ENCODE peak calls at places on chromosomes 7 and 10, in seven cellular contexts. X is pancreas, F is HCT116, H is A549, C is left ventricle myocardium inferior, G is ascending aorta, P is HFF-Myc. K is an unnamed sample.

GRCh38 chr10:34811968-34812514 is 3.1 kb downstream of the PARD3 start:
- DNase-seq in G (no peak), P (no peak), X (no peak), F (no peak), H (no peak), C (no peak), K (no peak)

GRCh38 chr10:74868392-74868791 is 42.0 kb downstream of the KAT6B start:
- DNase-seq in P (no peak), C (no peak), X (no peak), G (no peak), H (no peak), F (no peak), K (no peak)

GRCh38 chr10:98276316-98276715 is 8.3 kb upstream of the LOXL4 start:
- DNase-seq in F (no peak), H (no peak), P (no peak), C (no peak), G (peak; percentile 35), X (no peak), K (no peak)

GRCh38 chr10:4131407-4132215 is 346.6 kb upstream of the KLF6 start:
- DNase-seq in F (no peak), X (no peak), G (no peak), P (peak; percentile 78), C (no peak), H (peak; percentile 10), K (peak; percentile 90)

GRCh38 chr7:31027161-31027965 is 24.7 kb upstream of the ADCYAP1R1 start:
- DNase-seq in C (peak; percentile 50), G (no peak), X (no peak), P (no peak), F (no peak), H (no peak), K (no peak)

GRCh38 chr10:451021-451471 is 238.4 kb downstream of the DIP2C start:
- DNase-seq in G (no peak), X (no peak), H (no peak), F (no peak), C (no peak), P (no peak), K (no peak)

GRCh38 chr10:31320179-31320597 is 1.2 kb downstream of the ZEB1 start:
- DNase-seq in P (no peak), X (peak; percentile 63), C (peak; percentile 56), G (peak; percentile 68), F (no peak), H (peak; percentile 43), K (no peak)

GRCh38 chr10:50855461-50855860 is 30.0 kb downstream of the A1CF start:
- DNase-seq in X (no peak), F (no peak), G (no peak), C (no peak), P (no peak), H (no peak), K (no peak)

GRCh38 chr10:126243976-126244375 is 144.3 kb downstream of the ADAM12 start:
- DNase-seq in P (no peak), H (no peak), C (no peak), G (no peak), X (no peak), F (no peak), K (peak; percentile 98)

GRCh38 chr10:132972986-132973902 is 30.9 kb upstream of the CFAP46 start:
- DNase-seq in G (no peak), C (peak; percentile 3), P (no peak), H (no peak), F (no peak), X (peak; percentile 50), K (no peak)

GRCh38 chr7:150481207-150481920 is 30.9 kb downstream of the GIMAP8 start:
- DNase-seq in P (no peak), H (no peak), X (no peak), G (no peak), C (no peak), F (no peak), K (no peak)

GRCh38 chr10:91603931-91604331 is 28.9 kb downstream of the PPP1R3C start:
- DNase-seq in C (no peak), X (no peak), F (no peak), P (no peak), H (peak; percentile 54), G (no peak), K (no peak)

GRCh38 chr10:52451817-52452216 is 137.7 kb downstream of the DKK1 start:
- DNase-seq in C (no peak), X (no peak), G (no peak), F (no peak), H (peak; percentile 75), P (no peak), K (peak; percentile 88)

GRCh38 chr7:130909881-130910672 is 176.1 kb upstream of the KLF14 start:
- DNase-seq in X (no peak), F (no peak), H (no peak), C (no peak), P (no peak), G (peak; percentile 7), K (no peak)

GRCh38 chr7:149720372-149721083 is 52.9 kb downstream of the ZNF467 start:
- DNase-seq in X (peak; percentile 82), G (peak; percentile 43), F (no peak), H (no peak), C (peak; percentile 90), P (no peak), K (no peak)

GRCh38 chr7:94649313-94649924 is 6.5 kb downstream of the SGCE start:
- DNase-seq in F (no peak), H (no peak), C (no peak), G (no peak), X (no peak), P (no peak), K (no peak)

GRCh38 chr7:74028321-74028812 is 394 bp downstream of the ELN start:
- DNase-seq in X (no peak), G (no peak), C (no peak), P (no peak), H (no peak), F (no peak), K (no peak)

GRCh38 chr7:74029991-74030415 is 2.0 kb downstream of the ELN start:
- DNase-seq in C (no peak), G (no peak), H (no peak), F (no peak), X (no peak), P (no peak), K (no peak)

GRCh38 chr7:74030861-74031260 is 2.9 kb downstream of the ELN start:
- DNase-seq in F (no peak), H (no peak), P (no peak), X (no peak), C (no peak), G (no peak), K (no peak)

GRCh38 chr7:74027683-74028320 is at the start of gene ELN:
- DNase-seq in P (no peak), C (peak; percentile 89), X (peak; percentile 76), H (no peak), F (no peak), G (peak; percentile 96), K (no peak)

GRCh38 chr7:74029094-74029785 is 1.3 kb downstream of the ELN start:
- DNase-seq in C (peak; percentile 46), P (no peak), G (no peak), F (no peak), H (no peak), X (no peak), K (no peak)
- H3K4me3 ChIP-seq in C (peak overlapping the region; percentile 74), P (no peak overlapping the region), G (peak overlapping the region; percentile 83), F (no peak overlapping the region), H (no peak overlapping the region), X (peak overlapping the region; percentile 42), K (peak overlapping the region; percentile 37)

GRCh38 chr7:44257618-44258422 is 57.0 kb downstream of the YKT6 start:
- DNase-seq in F (no peak), G (peak; percentile 96), X (no peak), H (peak; percentile 21), P (peak; percentile 77), C (peak; percentile 78), K (peak; percentile 57)
- H3K4me3 ChIP-seq in F (no peak overlapping the region), G (peak overlapping the region; percentile 10), X (no peak overlapping the region), H (no peak overlapping the region), P (no peak overlapping the region), C (no peak overlapping the region), K (no peak overlapping the region)

GRCh38 chr10:106525871-106526270 is 638.6 kb downstream of the SORCS1 start:
- DNase-seq in C (no peak), G (no peak), X (no peak), P (no peak), H (no peak), F (no peak), K (no peak)

DNA sequence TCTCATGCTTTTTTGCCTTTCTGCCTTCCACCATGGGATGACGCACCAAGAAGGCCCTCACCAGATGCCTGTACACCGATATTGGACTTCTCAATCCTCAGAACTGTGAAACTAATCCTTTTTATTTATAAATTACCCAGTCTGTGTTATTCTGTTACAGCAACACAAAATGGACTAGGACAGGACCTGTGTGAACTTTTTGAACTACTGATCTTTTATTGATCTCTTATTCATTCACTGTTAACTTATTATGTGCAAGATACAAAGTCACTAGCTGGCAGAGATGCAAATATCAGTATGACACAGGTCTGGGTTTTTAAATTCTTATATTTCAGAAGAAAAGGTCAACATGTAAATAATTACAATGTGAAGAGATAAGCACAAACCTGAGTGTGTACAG is 635.8 kb downstream of the SORCS1 start:
- DNase-seq in X (no peak), F (no peak), G (no peak), H (no peak), C (no peak), P (no peak), K (no peak)
- H3K4me3 ChIP-seq in X (no peak overlapping the region), F (no peak overlapping the region), G (no peak overlapping the region), H (no peak overlapping the region), C (no peak overlapping the region), P (no peak overlapping the region), K (no peak overlapping the region)

DNA sequence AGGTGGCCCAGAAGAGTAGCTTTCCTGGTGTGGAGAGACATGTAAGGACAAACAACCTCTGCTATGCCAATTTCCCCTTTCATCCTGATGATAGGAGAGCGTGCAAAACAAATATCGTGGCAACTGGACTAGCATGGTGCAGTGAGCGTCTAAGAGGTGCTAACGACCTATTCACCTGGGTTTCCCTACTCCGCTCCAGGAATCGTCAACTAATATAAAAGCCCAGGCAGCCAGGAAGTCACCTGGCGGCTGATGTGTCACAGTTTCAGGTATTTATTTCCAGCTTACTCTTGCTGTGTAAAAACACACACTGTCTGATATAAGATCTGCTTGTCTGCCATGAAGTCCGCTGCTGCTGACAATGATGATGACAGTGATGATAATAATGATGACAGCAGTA is 56.5 kb upstream of the EFCAB10 start:
- DNase-seq in F (no peak), P (no peak), X (no peak), H (no peak), C (no peak), G (no peak), K (no peak)
- H3K4me3 ChIP-seq in F (no peak overlapping the region), P (no peak overlapping the region), X (no peak overlapping the region), H (no peak overlapping the region), C (no peak overlapping the region), G (no peak overlapping the region), K (no peak overlapping the region)

GRCh38 chr7:68187549-68187948 is 1190.9 kb downstream of the TYW1 start:
- DNase-seq in P (no peak), G (no peak), F (no peak), C (no peak), H (no peak), X (no peak), K (no peak)

GRCh38 chr7:68186072-68186471 is 1189.4 kb downstream of the TYW1 start:
- DNase-seq in F (no peak), H (no peak), P (no peak), G (no peak), C (no peak), X (no peak), K (no peak)

DNA sequence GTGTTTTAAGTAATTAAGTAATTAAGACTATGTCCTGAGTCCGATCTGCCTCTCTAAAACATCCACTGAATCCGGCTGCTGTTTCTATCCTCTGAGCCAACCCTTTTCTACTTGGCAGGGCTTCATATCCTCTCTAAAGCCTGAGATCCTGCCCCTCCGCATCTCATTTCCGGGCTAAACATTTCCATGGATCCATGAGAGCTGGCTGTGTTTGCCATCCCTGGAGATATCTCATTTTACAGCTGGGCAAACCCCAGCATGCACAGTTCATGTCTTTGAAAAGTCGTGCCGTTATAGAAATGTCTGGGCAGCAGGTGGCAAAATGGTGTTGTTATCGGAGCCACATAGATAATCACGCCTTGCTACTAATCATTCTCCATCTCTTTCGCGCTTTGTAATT is 1189.0 kb downstream of the TYW1 start:
- DNase-seq in H (no peak), C (no peak), X (no peak), F (no peak), P (no peak), G (no peak), K (no peak)
- H3K4me3 ChIP-seq in H (no peak overlapping the region), C (no peak overlapping the region), X (no peak overlapping the region), F (no peak overlapping the region), P (no peak overlapping the region), G (no peak overlapping the region), K (no peak overlapping the region)

K was measured in AG09309.